ENCODE peak calls at places on chromosomes 5 and 9, in four cellular contexts. C is NCI-H1105, M is NCI-H2029, J is epithelial cell of esophagus. Z is an unnamed sample.

GRCh38 chr9:130825051-130825651 is 9.9 kb upstream of the ABL1 start:
- DNase-seq in C (peak; percentile 10), J (no peak), M (no peak), Z (no peak)

GRCh38 chr9:20297646-20298084 is 324.6 kb downstream of the MLLT3 start:
- DNase-seq in M (no peak), C (no peak), J (peak; percentile 81), Z (no peak)

GRCh38 chr5:36751881-36752280 is 124.7 kb upstream of the NIPBL start:
- DNase-seq in J (no peak), C (no peak), M (no peak), Z (no peak)

GRCh38 chr9:130927338-130927737 is 11.7 kb downstream of the FIBCD1 start:
- DNase-seq in M (no peak), C (no peak), J (peak; percentile 26), Z (no peak)

GRCh38 chr5:121988443-121988842 is 26.7 kb downstream of the SRFBP1 start:
- DNase-seq in J (no peak), M (no peak), C (no peak), Z (no peak)

GRCh38 chr9:127175319-127175715 is 52.9 kb upstream of the ANGPTL2 start:
- DNase-seq in J (no peak), M (no peak), C (no peak), Z (no peak)

GRCh38 chr5:153998010-153998409 is 40.7 kb downstream of the FAM114A2 start:
- DNase-seq in J (peak; percentile 52), M (no peak), C (no peak), Z (no peak)

GRCh38 chr9:126465977-126466376 is 139.3 kb downstream of the MVB12B start:
- DNase-seq in J (no peak), C (no peak), M (no peak), Z (no peak)

GRCh38 chr9:89278997-89279739 is 31.8 kb upstream of the CKS2 start:
- DNase-seq in C (peak; percentile 24), M (no peak), J (peak; percentile 59), Z (no peak)

GRCh38 chr9:104927216-104927911 is 591 bp downstream of the ABCA1 start:
- DNase-seq in M (peak; percentile 27), C (no peak), J (peak; percentile 61), Z (no peak)

GRCh38 chr9:125106285-125106893 is 36.9 kb downstream of the SCAI start:
- DNase-seq in M (no peak), J (no peak), C (no peak), Z (no peak)